ENCODE peak calls at places on chromosomes 4 and X, in four cellular contexts. C, J, O and U are unnamed samples.
A peak's percentile ranks its signal among the peaks of the same experiment; 100 is the strongest.

GRCh38 chr4:103197765-103198110 is 405 bp downstream of the CENPE start:
- DNase-seq in C (no peak), J (no peak), O (no peak), U (no peak)

GRCh38 chr4:151287409-151287808 is 10.4 kb downstream of the PRSS48 start:
- DNase-seq in C (no peak), J (no peak), O (no peak), U (no peak)

GRCh38 chr4:142984871-142985585 is 138.9 kb upstream of the INPP4B start:
- DNase-seq in C (peak; percentile 38), J (peak; percentile 18), O (no peak), U (no peak)

GRCh38 chr4:40621592-40622512 is 7.8 kb downstream of the RBM47 start:
- DNase-seq in C (peak; percentile 75), J (peak; percentile 99), O (peak; percentile 16), U (peak; percentile 64)

GRCh38 chr4:3765271-3766206 is 646 bp upstream of the ADRA2C start:
- DNase-seq in C (no peak), J (peak; percentile 27), O (no peak), U (peak; percentile 26)

GRCh38 chrX:119105826-119106225 is 21.8 kb downstream of the KIAA1210 start:
- DNase-seq in C (no peak), J (peak; percentile 46), O (no peak), U (no peak)

GRCh38 chr4:12126476-12126875 is 697.8 kb upstream of the HS3ST1 start:
- DNase-seq in C (no peak), J (no peak), O (no peak), U (no peak)

GRCh38 chr4:4564522-4564921 is 22.7 kb upstream of the STX18 start:
- DNase-seq in C (no peak), J (peak; percentile 67), O (no peak), U (no peak)

GRCh38 chrX:95860127-95860526 is 824.5 kb upstream of the DIAPH2 start:
- DNase-seq in C (no peak), J (no peak), O (no peak), U (no peak)

GRCh38 chrX:38109042-38109904 is 102.9 kb downstream of the SYTL5 start:
- DNase-seq in C (no peak), J (no peak), O (no peak), U (no peak)

GRCh38 chrX:108397627-108398392 is 40.4 kb downstream of the COL4A6 start:
- DNase-seq in C (no peak), J (peak; percentile 66), O (no peak), U (no peak)

GRCh38 chr4:106529348-106530033 is 160.9 kb upstream of the GIMD1 start:
- DNase-seq in C (no peak), J (peak; percentile 57), O (no peak), U (no peak)

GRCh38 chr4:33628296-33628695 is 2616.0 kb downstream of the ARAP2 start:
- DNase-seq in C (no peak), J (no peak), O (no peak), U (no peak)

GRCh38 chr4:71130827-71131603 is 137.6 kb downstream of the DCK start:
- DNase-seq in C (no peak), J (peak; percentile 77), O (no peak), U (no peak)

GRCh38 chrX:56968980-56969379 is 26.4 kb downstream of the SPIN3 start:
- DNase-seq in C (no peak), J (no peak), O (no peak), U (no peak)

GRCh38 chr4:140004580-140005314 is 149.2 kb downstream of the MAML3 start:
- DNase-seq in C (no peak), J (peak; percentile 46), O (peak; percentile 33), U (peak; percentile 39)

GRCh38 chr4:55549888-55550287 is 3.2 kb upstream of the CLOCK start:
- DNase-seq in C (peak; percentile 58), J (peak; percentile 62), O (no peak), U (no peak)

GRCh38 chr4:147842573-147842972 is 110.7 kb downstream of the ARHGAP10 start:
- DNase-seq in C (no peak), J (peak; percentile 84), O (no peak), U (peak; percentile 72)

GRCh38 chr4:154491731-154492249 is at the start of gene DCHS2:
- DNase-seq in C (no peak), J (no peak), O (no peak), U (peak; percentile 18)

GRCh38 chrX:149040873-149041535 is 464.1 kb downstream of the IDS start:
- DNase-seq in C (no peak), J (peak; percentile 22), O (no peak), U (no peak)

GRCh38 chr4:384311-385010 is 46.8 kb downstream of the ZNF141 start:
- DNase-seq in C (no peak), J (no peak), O (no peak), U (no peak)